ENCODE peak calls at places on chromosomes 1 and 21, in six cellular contexts. I is HCT116, K is HepG2, G is A549, W is endothelial cell of umbilical vein, U is K562. M is an unnamed sample.
A peak's percentile ranks its signal among the peaks of the same experiment; 100 is the strongest.

GRCh38 chr21:38429011-38429410 is 69.3 kb downstream of the ERG start:
- DNase-seq in W (no peak), I (no peak), U (no peak), G (no peak), K (no peak), M (no peak)

GRCh38 chr21:25767921-25768320 is 33.1 kb downstream of the GABPA start:
- DNase-seq in I (no peak), G (no peak), K (no peak), U (no peak), W (no peak), M (no peak)

GRCh38 chr1:20028125-20028524 is 41.9 kb upstream of the PLA2G5 start:
- DNase-seq in I (no peak), K (no peak), U (no peak), G (no peak), W (no peak), M (no peak)

GRCh38 chr21:44880762-44881585 is 7.5 kb upstream of the PTTG1IP start:
- DNase-seq in W (peak; percentile 94), G (no peak), I (no peak), K (peak; percentile 70), U (peak; percentile 37), M (peak; percentile 94)

GRCh38 chr1:91099746-91100621 is 78.1 kb upstream of the ZNF644 start:
- DNase-seq in G (no peak), U (no peak), W (no peak), I (no peak), K (no peak), M (no peak)

GRCh38 chr1:61743716-61744620 is 1.7 kb downstream of the PATJ start:
- DNase-seq in K (no peak), G (no peak), I (no peak), W (no peak), U (no peak), M (no peak)

GRCh38 chr1:115286431-115287205 is 51.4 kb downstream of the NGF start:
- DNase-seq in U (no peak), W (no peak), I (no peak), G (no peak), K (no peak), M (no peak)

GRCh38 chr1:205313681-205314308 is 7.8 kb downstream of the NUAK2 start:
- DNase-seq in G (no peak), W (peak; percentile 67), K (no peak), U (no peak), I (no peak), M (peak; percentile 85)

GRCh38 chr1:206685749-206686485 is 1.2 kb downstream of the MAPKAPK2 start:
- DNase-seq in G (peak; percentile 41), U (peak; percentile 66), K (peak; percentile 54), I (peak; percentile 24), W (peak; percentile 61), M (peak; percentile 89)

GRCh38 chr21:36661511-36662309 is 37.2 kb upstream of the SIM2 start:
- DNase-seq in I (peak; percentile 24), K (peak; percentile 96), G (peak; percentile 19), U (peak; percentile 72), W (peak; percentile 41), M (peak; percentile 14)
- TF ChIP-seq CTCF in I (peak; percentile 64), K (peak; percentile 63), G (peak; percentile 47), U (peak; percentile 73), W (peak; percentile 51), M (no peak)

DNA sequence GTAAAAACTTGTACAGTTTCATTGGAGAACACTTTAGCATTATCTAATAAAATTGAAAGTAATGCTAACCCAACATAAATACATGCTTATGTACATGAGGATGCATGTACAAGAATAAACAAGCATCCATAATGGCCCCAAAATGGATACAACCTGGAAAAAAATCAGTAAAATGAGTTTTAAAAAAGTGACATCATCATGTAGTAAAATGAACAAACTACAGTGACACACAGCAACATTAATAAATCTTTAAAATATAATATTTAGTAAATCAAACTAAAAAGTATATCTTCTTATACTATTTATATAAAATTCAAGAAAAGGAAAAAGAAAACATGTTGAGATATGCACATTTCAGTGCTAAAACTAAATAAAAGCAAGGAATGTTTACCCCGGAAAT is 140.5 kb downstream of the CLEC20A start:
- DNase-seq in I (no peak), G (no peak), U (no peak), K (no peak), W (no peak), M (no peak)
- TF ChIP-seq MAX in I (no peak), G (no peak), U (no peak), K (no peak), W (no peak), M (no peak)

GRCh38 chr1:34359411-34359810 is 182.7 kb downstream of the C1orf94 start:
- DNase-seq in I (no peak), K (no peak), W (no peak), G (no peak), U (no peak), M (no peak)

GRCh38 chr1:34358636-34359035 is 181.9 kb downstream of the C1orf94 start:
- DNase-seq in K (no peak), I (no peak), W (no peak), U (no peak), G (no peak), M (no peak)

GRCh38 chr1:34361121-34361520 is 184.4 kb downstream of the C1orf94 start:
- DNase-seq in K (no peak), G (no peak), I (no peak), U (no peak), W (no peak), M (no peak)

GRCh38 chr1:34361781-34362357 is 185.2 kb downstream of the C1orf94 start:
- DNase-seq in U (no peak), K (no peak), W (no peak), I (no peak), G (no peak), M (no peak)

DNA sequence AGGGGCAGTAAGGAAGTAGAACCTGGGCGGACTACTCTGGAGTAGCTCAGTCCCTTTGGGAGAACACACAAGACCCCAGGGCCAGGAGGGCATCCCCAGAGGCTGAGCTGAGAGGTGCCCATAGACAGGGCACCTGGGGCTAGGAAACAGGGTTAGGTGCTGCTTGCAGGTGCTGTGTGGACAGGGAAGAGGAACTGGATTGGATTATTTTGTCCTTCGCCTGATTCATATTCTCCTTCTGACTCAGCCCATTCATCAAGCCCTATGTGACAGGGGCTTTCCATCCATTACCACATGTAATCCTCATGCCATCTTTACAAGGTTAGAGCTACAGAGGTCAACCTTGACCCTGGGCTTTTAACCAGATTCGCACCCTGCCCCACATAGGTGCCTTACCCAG is 183.9 kb downstream of the C1orf94 start:
- DNase-seq in G (no peak), U (no peak), I (no peak), K (no peak), W (no peak), M (no peak)
- TF ChIP-seq POLR2A in G (no peak), U (no peak), I (no peak), K (no peak), W (no peak), M (no peak)

GRCh38 chr1:196659471-196659870 is 7.6 kb downstream of the CFH start:
- DNase-seq in G (no peak), U (no peak), K (no peak), W (no peak), I (no peak), M (no peak)

GRCh38 chr1:196660272-196660671 is 8.4 kb downstream of the CFH start:
- DNase-seq in K (no peak), I (no peak), U (no peak), W (no peak), G (no peak), M (no peak)

GRCh38 chr1:196655494-196655893 is 3.7 kb downstream of the CFH start:
- DNase-seq in K (no peak), W (no peak), I (no peak), U (no peak), G (no peak), M (no peak)

GRCh38 chr1:196661345-196661744 is 9.5 kb downstream of the CFH start:
- DNase-seq in G (no peak), W (no peak), K (no peak), U (no peak), I (no peak), M (no peak)

GRCh38 chr1:196660912-196661311 is 9.1 kb downstream of the CFH start:
- DNase-seq in W (peak; percentile 53), I (peak; percentile 23), K (no peak), G (peak; percentile 36), U (peak; percentile 47), M (peak; percentile 43)
- TF ChIP-seq CTCF in W (no peak), I (peak; percentile 60), K (peak; percentile 64), G (peak; percentile 85), U (no peak), M (no peak)

GRCh38 chr1:14606632-14607031 is 8.1 kb downstream of the KAZN start:
- DNase-seq in U (peak; percentile 24), I (no peak), W (no peak), G (no peak), K (no peak), M (peak; percentile 20)
- TF ChIP-seq MAX in U (no peak), I (no peak), W (no peak), G (no peak), K (no peak), M (no peak)

GRCh38 chr1:59814180-59814900 is 409 bp upstream of the HOOK1 start:
- DNase-seq in U (no peak), W (no peak), I (peak; percentile 99), G (peak; percentile 60), K (peak; percentile 97), M (no peak)
- TF ChIP-seq POLR2A in U (no peak), W (no peak), I (peak; percentile 47), G (peak; percentile 21), K (peak; percentile 96), M (no peak)

GRCh38 chr1:178733972-178734371 is 8.9 kb downstream of the RALGPS2 start:
- DNase-seq in K (no peak), W (no peak), I (no peak), G (no peak), U (no peak), M (peak; percentile 5)
- TF ChIP-seq CTCF in K (no peak), W (no peak), I (no peak), G (no peak), U (peak; percentile 18), M (no peak)

GRCh38 chr1:198908995-198909394 is 270.2 kb downstream of the PTPRC start:
- DNase-seq in I (no peak), K (no peak), W (no peak), G (no peak), U (no peak), M (no peak)
- TF ChIP-seq MAX in I (no peak), K (no peak), W (no peak), G (no peak), U (no peak), M (no peak)

DNA sequence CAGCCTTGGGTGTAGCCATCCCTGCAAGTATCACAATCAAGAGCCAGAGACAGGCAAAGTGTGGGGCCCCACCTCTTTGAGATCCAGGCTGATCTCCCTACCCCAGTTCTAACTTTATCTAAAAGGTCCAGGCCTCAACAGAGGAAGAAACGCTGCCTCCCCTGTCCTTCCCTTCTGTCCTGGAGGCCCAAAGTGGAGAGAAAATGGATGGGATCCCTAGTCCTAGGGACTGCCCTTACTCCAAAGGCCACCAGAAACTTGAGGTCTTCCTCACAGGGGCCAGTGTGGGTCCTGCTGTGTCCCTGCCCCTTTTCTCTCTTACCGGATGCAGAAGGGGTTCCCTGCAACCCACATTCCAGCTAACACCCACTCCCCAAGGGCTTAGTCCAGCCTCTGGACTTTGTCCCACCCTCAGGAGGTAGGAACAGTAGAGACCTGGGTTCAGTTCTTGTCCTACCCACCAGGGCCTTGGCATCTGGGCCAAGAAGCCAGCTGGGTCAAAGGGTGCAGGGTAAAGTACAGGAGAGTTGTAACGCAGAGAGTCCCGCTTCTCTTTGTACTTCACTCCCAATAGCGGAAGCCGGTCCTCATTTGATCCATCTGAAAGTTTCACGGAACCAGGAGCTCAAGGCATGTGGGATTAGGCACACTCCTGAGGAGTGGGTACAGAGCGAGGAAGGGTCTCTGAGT is 1.9 kb downstream of the HDGF start:
- DNase-seq in U (peak; percentile 78), K (peak; percentile 41), G (no peak), W (no peak), I (no peak), M (peak; percentile 59)
- TF ChIP-seq POLR2A in U (peak; percentile 13), K (no peak), G (no peak), W (no peak), I (no peak), M (no peak)

M was measured in NB4.